ENCODE peak calls at places on chromosomes 13 and 19, in four cellular contexts. K is K562, O is HepG2, D is GM12878. H is an unnamed sample.

GRCh38 chr13:106565127-106565775 is 2.7 kb downstream of the ARGLU1 start:
- DNase-seq in K (no peak), O (no peak), D (no peak), H (no peak)

GRCh38 chr13:74230984-74231443 is 96.8 kb upstream of the KLF12 start:
- DNase-seq in D (no peak), O (no peak), K (no peak), H (no peak)

GRCh38 chr13:21240586-21240985 is 64.1 kb downstream of the MRPL57 start:
- DNase-seq in O (no peak), K (no peak), D (no peak), H (no peak)

GRCh38 chr13:99028890-99029289 is 51.0 kb upstream of the DOCK9 start:
- DNase-seq in D (no peak), K (peak), O (no peak), H (no peak)

GRCh38 chr13:102856603-102857002 is 10.8 kb downstream of the ERCC5 start:
- DNase-seq in D (no peak), O (no peak), K (no peak), H (no peak)

GRCh38 chr19:17339088-17339741 is 1.9 kb downstream of the GTPBP3 start:
- DNase-seq in O (no peak), D (no peak), K (peak), H (peak)

GRCh38 chr19:3249408-3249807 is 24.9 kb downstream of the CELF5 start:
- DNase-seq in K (peak), O (peak), D (no peak), H (peak)

GRCh38 chr13:77389617-77389984 is 62.7 kb upstream of the MYCBP2 start:
- DNase-seq in D (peak), K (no peak), O (no peak), H (no peak)

GRCh38 chr19:43439183-43440063 is 24.7 kb downstream of the TEX101 start:
- DNase-seq in K (no peak), O (peak), D (no peak), H (no peak)

GRCh38 chr19:51788936-51789795 is 5.8 kb upstream of the FPR3 start:
- DNase-seq in O (no peak), K (no peak), D (no peak), H (no peak)

GRCh38 chr13:50187352-50188029 is 172.2 kb downstream of the KCNRG start:
- DNase-seq in D (no peak), O (peak), K (no peak), H (no peak)

GRCh38 chr13:25466880-25467279 is 95.1 kb downstream of the ATP8A2 start:
- DNase-seq in K (no peak), O (peak), D (no peak), H (no peak)

GRCh38 chr13:80665792-80666333 is 324.9 kb upstream of the SPRY2 start:
- DNase-seq in O (no peak), K (no peak), D (no peak), H (no peak)

GRCh38 chr13:58324130-58324529 is 692.6 kb downstream of the PCDH17 start:
- DNase-seq in O (no peak), K (no peak), D (no peak), H (no peak)

GRCh38 chr19:39032164-39032918 is at the start of gene FBXO27:
- DNase-seq in D (no peak), O (no peak), K (peak), H (peak)

GRCh38 chr13:30464496-30465351 is 1.0 kb downstream of the HMGB1 start:
- DNase-seq in D (no peak), O (peak), K (peak), H (peak)

GRCh38 chr19:54420383-54421168 is 5.3 kb downstream of the TTYH1 start:
- DNase-seq in K (no peak), O (peak), D (no peak), H (no peak)

GRCh38 chr13:59890064-59890463 is 273.7 kb downstream of the DIAPH3 start:
- DNase-seq in K (no peak), D (no peak), O (no peak), H (no peak)

GRCh38 chr13:107035778-107036177 is 467.8 kb upstream of the ARGLU1 start:
- DNase-seq in O (no peak), D (no peak), K (no peak), H (no peak)

GRCh38 chr19:53388904-53389303 is 6.0 kb upstream of the ZNF765 start:
- DNase-seq in D (no peak), K (no peak), O (no peak), H (no peak)

GRCh38 chr19:1884291-1884718 is 991 bp downstream of the ABHD17A start:
- DNase-seq in D (no peak), O (no peak), K (peak), H (no peak)

GRCh38 chr19:52070496-52070895 is 21.9 kb upstream of the ZNF432 start:
- DNase-seq in O (no peak), D (no peak), K (no peak), H (no peak)

GRCh38 chr13:100644328-100644727 is 30.3 kb downstream of the TMTC4 start:
- DNase-seq in O (no peak), D (no peak), K (no peak), H (no peak)

GRCh38 chr13:104416973-104417372 is 1350.8 kb upstream of the SLC10A2 start:
- DNase-seq in K (no peak), D (no peak), O (no peak), H (no peak)

GRCh38 chr13:28532226-28533048 is 37.5 kb upstream of the FLT1 start:
- DNase-seq in O (no peak), D (no peak), K (peak), H (no peak)

GRCh38 chr13:39016087-39016486 is 21.8 kb downstream of the PROSER1 start:
- DNase-seq in K (no peak), D (no peak), O (no peak), H (no peak)

GRCh38 chr13:114042066-114042815 is 68.4 kb upstream of the C13orf46 start:
- DNase-seq in O (no peak), D (no peak), K (no peak), H (no peak)

GRCh38 chr19:38714354-38714778 is 29.9 kb downstream of the CAPN12 start:
- DNase-seq in O (no peak), K (no peak), D (no peak), H (no peak)

DNA sequence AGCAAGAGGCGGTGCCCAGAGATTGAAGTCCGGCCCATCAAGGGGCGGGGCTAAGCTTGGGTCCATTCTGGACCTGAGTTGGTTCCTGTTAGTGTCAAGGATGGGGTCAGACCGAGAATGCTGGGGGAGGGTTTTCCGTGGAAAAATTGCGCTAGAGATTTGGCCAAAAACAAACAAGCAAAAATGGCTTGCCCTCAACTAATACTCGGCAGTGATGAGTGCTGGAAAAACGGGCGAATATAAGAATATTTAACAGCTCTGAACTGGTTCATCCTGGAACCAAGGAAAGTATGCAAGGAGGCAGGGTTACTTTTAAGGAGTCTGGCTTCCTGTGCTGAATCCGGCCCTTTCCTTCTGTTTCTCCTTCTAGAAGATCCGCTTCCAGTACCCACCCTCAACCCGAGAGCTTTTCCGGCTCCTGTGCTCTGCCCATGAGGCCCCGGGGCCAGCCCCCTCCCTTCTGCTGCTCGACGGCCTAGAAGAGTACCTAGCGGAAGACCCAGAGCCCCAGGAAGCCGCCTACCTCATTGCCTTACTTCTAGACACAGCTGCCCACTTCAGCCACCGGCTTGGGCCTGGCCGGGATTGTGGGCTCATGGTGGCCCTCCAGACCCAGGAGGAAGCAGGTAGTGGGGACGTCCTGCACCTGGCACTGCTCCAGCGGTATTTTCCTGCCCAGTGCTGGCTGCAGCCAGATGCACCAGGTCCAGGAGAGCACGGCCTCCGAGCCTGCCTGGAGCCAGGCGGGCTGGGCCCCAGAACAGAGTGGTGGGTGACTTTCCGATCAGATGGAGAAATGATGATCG is 880 bp downstream of the SWSAP1 start:
- DNase-seq in K (peak), D (no peak), O (peak), H (peak)
- TF ChIP-seq FOXM1 in K (no peak), D (no peak), O (no peak), H (no peak)

GRCh38 chr13:40158218-40158617 is 502.8 kb downstream of the COG6 start:
- DNase-seq in K (no peak), D (no peak), O (no peak), H (no peak)
- TF ChIP-seq FOXK2 in K (no peak), D (no peak), O (no peak), H (no peak)

DNA sequence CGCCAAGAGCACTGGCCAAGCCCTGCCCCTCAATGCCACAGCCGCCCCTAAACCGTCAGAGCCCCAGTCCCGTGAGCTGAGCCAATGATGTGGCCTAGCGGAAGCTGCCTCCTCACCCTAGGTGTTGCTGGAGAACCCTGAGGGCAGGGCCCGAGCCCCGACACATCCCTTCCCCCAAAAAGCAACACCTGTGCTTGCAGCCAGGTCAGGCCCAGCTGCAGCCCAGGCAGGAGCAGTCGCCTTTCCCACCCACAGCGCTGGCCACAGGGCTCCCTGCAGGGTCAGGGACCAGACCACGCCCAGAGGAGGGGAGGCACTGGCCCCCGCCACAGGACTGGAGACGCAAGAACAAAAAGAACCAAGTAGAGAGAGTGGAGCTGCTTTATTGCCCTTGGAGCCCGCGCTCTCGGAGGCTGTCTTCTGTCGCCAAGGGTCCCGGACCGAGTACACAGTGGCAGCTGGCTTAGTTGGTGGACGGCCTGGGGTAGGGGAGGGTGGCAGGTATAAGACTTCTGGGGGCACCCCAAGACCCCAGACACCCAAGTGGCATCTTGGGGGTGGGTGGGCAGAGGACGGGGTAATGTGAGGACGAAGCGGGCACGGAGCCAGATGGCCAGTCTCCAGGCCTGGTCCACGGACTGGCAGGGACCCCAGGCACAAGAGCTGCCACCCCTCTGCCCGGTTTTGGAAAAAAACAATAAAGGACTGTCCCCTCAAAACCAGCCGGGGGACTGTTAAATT is 3.3 kb downstream of the P2RY11 start:
- DNase-seq in O (no peak), K (peak), D (no peak), H (no peak)
- TF ChIP-seq SP1 in O (no peak), K (no peak), D (no peak), H (no peak)

GRCh38 chr13:45372189-45373115 is 31.5 kb upstream of the TPT1 start:
- DNase-seq in K (no peak), D (no peak), O (no peak), H (no peak)
- TF ChIP-seq FOXM1 in K (no peak), D (no peak), O (no peak), H (no peak)

GRCh38 chr19:720691-721160 is 12.0 kb downstream of the PALM start:
- DNase-seq in D (no peak), K (no peak), O (peak), H (no peak)
- TF ChIP-seq FOXK2 in D (no peak), K (no peak), O (no peak), H (no peak)

DNA sequence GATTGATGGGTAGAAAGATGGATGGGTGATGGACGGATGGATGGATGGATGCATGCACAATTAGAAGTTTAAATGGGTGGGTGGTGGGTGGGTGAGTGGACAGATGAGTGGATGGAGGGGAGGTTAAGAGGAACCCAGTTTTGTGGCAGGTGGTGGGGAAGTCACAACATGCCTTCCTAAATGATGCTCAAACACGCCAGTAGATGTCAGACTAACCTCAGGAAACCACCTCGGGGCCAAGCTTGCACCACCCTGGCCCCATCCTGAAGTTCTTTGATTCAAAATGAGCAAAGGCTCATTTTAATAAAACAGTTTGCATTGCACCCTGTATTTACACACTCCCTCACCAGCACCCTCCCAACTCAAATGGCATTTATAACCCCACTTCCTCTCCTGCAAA is 91.3 kb upstream of the CACNA1A start:
- DNase-seq in K (peak), O (peak), D (peak), H (peak)
- TF ChIP-seq SP1 in K (no peak), O (no peak), D (no peak), H (no peak)

GRCh38 chr19:6088677-6089063 is 21.6 kb downstream of the RFX2 start:
- DNase-seq in K (peak), O (no peak), D (no peak), H (no peak)
- TF ChIP-seq FOXM1 in K (no peak), O (no peak), D (no peak), H (no peak)

GRCh38 chr13:112181336-112182051 is 114.5 kb downstream of the SOX1 start:
- DNase-seq in K (no peak), O (no peak), D (no peak), H (no peak)

GRCh38 chr13:112184261-112184660 is 117.3 kb downstream of the SOX1 start:
- DNase-seq in K (no peak), D (no peak), O (no peak), H (no peak)

GRCh38 chr13:112183544-112184145 is 116.7 kb downstream of the SOX1 start:
- DNase-seq in K (no peak), O (no peak), D (no peak), H (no peak)

GRCh38 chr13:112182831-112183543 is 116.0 kb downstream of the SOX1 start:
- DNase-seq in K (no peak), O (peak), D (no peak), H (no peak)

DNA sequence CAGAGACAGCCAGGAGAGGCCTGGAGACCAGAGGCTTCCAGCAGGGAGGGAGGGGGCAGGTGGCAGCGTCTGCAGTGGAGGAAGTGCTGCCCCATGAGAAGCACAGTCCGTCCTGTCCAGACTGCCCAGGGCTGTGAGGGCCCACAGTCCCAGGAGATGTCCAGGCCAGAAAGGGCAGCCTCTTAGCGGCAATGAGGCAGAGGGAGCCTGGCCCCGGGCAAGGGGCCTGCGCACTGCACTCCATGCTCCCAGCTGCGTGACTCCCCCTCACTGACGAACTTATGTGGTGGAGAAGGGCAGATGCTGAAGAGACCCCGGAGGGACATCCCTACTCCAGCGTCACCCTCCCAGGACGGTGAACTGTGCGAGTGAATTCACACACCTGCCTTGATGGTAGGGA is 115.3 kb downstream of the SOX1 start:
- DNase-seq in D (no peak), K (no peak), O (no peak), H (no peak)
- TF ChIP-seq FOXK2 in D (no peak), K (no peak), O (no peak), H (no peak)

DNA sequence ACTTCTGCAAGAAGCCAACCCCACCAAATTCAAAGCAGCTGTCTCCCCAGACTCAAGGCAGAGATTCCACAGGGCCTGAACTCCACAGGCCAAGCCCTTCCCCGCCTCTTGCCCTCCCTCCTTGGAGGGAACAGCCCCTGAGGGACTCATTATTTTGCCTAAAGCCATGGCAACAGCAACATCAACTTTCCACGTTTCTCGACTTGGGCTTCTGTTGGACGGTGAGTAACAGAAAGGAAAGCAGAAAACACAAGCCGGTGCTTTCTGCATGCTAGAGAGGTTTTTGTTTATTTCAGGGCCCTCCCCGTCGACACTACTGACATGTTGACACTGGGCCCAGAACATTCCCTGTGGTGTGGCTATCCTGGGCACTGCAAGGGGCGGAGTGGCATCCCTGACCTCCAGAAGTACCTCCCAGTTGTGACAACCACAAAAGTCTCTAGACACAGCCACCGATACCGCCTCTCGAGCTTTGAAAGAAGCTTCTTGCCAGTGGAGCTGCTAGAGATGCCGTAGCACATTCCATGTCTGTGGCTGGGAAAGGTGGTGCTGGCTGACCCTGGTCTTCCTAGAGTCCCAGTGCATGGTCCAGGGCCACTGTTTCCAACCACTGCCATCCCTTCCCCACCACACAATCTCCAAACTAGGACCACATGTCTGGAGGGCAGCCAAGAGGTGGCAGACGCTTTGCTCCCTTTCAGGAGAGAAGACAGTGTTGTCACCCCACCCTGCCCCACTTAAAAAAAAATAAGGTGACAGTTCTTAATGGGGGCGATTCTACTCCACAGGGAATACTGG is 12.8 kb downstream of the CAPS start:
- DNase-seq in K (no peak), D (no peak), O (no peak), H (no peak)
- TF ChIP-seq SP1 in K (no peak), D (no peak), O (no peak), H (no peak)

DNA sequence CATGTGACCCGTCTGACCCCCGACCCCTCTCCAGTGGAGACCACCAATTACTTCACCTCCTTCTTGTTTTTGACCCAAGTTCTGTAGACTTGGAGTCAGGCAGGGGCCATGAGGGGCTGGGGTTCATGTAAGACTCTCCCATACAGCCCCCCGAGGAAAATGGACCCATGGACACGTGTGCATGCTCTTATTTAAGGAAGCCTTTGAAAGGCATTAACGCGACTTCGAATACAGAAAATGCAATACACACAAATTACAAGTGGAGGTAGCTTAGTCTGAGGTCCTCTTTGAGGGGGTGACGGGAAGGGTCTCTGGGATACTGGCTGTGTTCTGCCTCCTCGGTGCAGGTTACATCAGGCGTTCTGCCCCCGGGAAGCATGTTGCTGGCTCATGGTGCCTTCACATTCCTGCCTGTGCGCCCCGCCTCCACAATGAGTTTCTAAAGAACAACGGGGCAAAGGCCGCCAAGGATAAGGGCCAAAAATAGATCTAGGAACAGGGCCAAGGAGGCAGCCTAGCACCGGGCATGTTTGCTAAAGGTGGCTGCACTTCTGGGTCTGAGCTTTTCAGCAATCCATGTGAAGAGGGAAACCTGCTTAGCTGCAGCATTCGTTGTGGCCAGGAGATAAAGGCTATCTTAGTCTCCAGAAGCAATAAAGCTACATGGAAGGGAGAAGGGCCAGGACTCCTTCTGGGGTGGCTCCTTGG is 54.5 kb downstream of the RAB20 start:
- DNase-seq in O (no peak), D (no peak), K (peak), H (no peak)
- TF ChIP-seq FOXM1 in O (no peak), D (no peak), K (peak), H (no peak)